ENCODE peak calls at places on chromosome 21, in ten cellular contexts. O is A549, T is psoas muscle, P is lower lobe of right lung, G is Peyer's patch, E is choroid plexus epithelial cell, L is IMR-90, F is pancreas, N is AG10803, H is bronchial epithelial cell. I is an unnamed sample.
A peak's percentile ranks its signal among the peaks of the same experiment; 100 is the strongest.

GRCh38 chr21:37367758-37368535 is 1.4 kb downstream of the DYRK1A start:
- DNase-seq in O (no peak), T (peak; percentile 74), P (peak; percentile 67), G (peak; percentile 58), E (peak; percentile 49), L (peak; percentile 35), F (peak; percentile 36), N (peak; percentile 50), H (no peak), I (peak; percentile 37)

GRCh38 chr21:24705201-24705600 is 902.1 kb downstream of the MRPL39 start:
- DNase-seq in O (no peak), T (no peak), P (no peak), G (no peak), E (no peak), L (no peak), F (no peak), N (no peak), H (no peak), I (no peak)

GRCh38 chr21:16608209-16608830 is 878.5 kb downstream of the USP25 start:
- DNase-seq in O (peak; percentile 27), T (no peak), P (no peak), G (no peak), E (peak; percentile 19), L (no peak), F (no peak), N (no peak), H (peak; percentile 34), I (no peak)

GRCh38 chr21:34835526-34835925 is 166.7 kb downstream of the CLIC6 start:
- DNase-seq in O (no peak), T (no peak), P (peak; percentile 63), G (no peak), E (peak; percentile 52), L (no peak), F (no peak), N (peak; percentile 85), H (no peak), I (peak; percentile 41)

GRCh38 chr21:27423073-27423472 is 456.2 kb upstream of the ADAMTS5 start:
- DNase-seq in O (no peak), T (peak; percentile 69), P (no peak), G (peak; percentile 65), E (peak; percentile 95), L (peak; percentile 95), F (no peak), N (peak; percentile 99), H (peak; percentile 36), I (peak; percentile 93)

GRCh38 chr21:34560609-34561008 is 48.6 kb upstream of the KCNE1 start:
- DNase-seq in O (no peak), T (no peak), P (no peak), G (no peak), E (no peak), L (no peak), F (no peak), N (no peak), H (no peak), I (no peak)

GRCh38 chr21:35282944-35283343 is 233.8 kb upstream of the RUNX1 start:
- DNase-seq in O (no peak), T (no peak), P (no peak), G (no peak), E (no peak), L (no peak), F (no peak), N (no peak), H (no peak), I (no peak)

GRCh38 chr21:26719750-26720149 is 125.5 kb downstream of the ADAMTS1 start:
- DNase-seq in O (no peak), T (peak; percentile 78), P (no peak), G (no peak), E (no peak), L (no peak), F (no peak), N (peak; percentile 17), H (no peak), I (peak; percentile 27)

GRCh38 chr21:35234725-35235124 is 185.6 kb upstream of the RUNX1 start:
- DNase-seq in O (no peak), T (no peak), P (no peak), G (no peak), E (peak; percentile 17), L (no peak), F (no peak), N (peak; percentile 80), H (no peak), I (peak; percentile 76)

GRCh38 chr21:36784942-36785341 is 86.0 kb downstream of the SIM2 start:
- DNase-seq in O (no peak), T (no peak), P (no peak), G (no peak), E (no peak), L (no peak), F (no peak), N (no peak), H (peak; percentile 58), I (no peak)

GRCh38 chr21:15993951-15994350 is 264.2 kb downstream of the USP25 start:
- DNase-seq in O (no peak), T (no peak), P (no peak), G (no peak), E (no peak), L (no peak), F (no peak), N (no peak), H (no peak), I (no peak)

DNA sequence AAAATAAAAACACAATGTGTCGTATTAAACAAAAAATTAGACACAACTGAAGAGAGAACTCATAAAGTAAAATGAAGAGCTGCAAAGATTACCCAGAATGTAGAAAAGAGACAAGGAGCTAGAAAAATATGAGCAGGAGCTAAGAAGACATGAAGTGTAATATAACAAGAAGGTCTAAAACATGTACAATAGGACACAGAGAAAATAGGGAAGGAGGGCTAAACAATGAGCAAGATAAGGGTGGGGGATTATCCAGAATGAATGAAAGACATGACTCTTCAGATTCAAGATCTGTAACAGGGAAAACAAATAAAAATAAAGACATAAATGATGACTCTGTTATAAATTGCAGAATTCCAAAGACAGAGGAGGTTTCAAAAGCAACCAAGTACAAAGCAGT is 38.3 kb downstream of the PRDM15 start:
- DNase-seq in O (no peak), T (no peak), P (no peak), G (no peak), E (no peak), L (no peak), F (no peak), N (no peak), H (no peak), I (no peak)
- TF ChIP-seq CTCF in O (no peak), T (no peak), P (no peak), G (no peak), E (no peak), L (no peak), F (no peak), N (no peak), H (no peak), I (no peak)

GRCh38 chr21:42764443-42764760 is 111.0 kb downstream of the PDE9A start:
- DNase-seq in O (no peak), T (no peak), P (peak; percentile 27), G (no peak), E (no peak), L (no peak), F (no peak), N (no peak), H (no peak), I (no peak)
- H3K4me3 ChIP-seq in O (no peak overlapping the region), T (no peak overlapping the region), P (no peak overlapping the region), G (no peak overlapping the region), E (no peak overlapping the region), L (no peak overlapping the region), F (no peak overlapping the region), N (no peak overlapping the region), H (no peak overlapping the region), I (no peak overlapping the region)

GRCh38 chr21:44818636-44819011 is 762 bp upstream of the SUMO3 start:
- DNase-seq in O (no peak), T (no peak), P (no peak), G (no peak), E (no peak), L (no peak), F (no peak), N (no peak), H (no peak), I (no peak)

GRCh38 chr21:44816761-44817505 is 929 bp downstream of the SUMO3 start:
- DNase-seq in O (no peak), T (no peak), P (no peak), G (no peak), E (no peak), L (no peak), F (peak; percentile 28), N (no peak), H (no peak), I (no peak)

GRCh38 chr21:44817506-44817880 is 369 bp downstream of the SUMO3 start:
- DNase-seq in O (peak; percentile 86), T (peak; percentile 97), P (peak; percentile 93), G (peak; percentile 95), E (peak; percentile 94), L (peak; percentile 88), F (peak; percentile 87), N (peak; percentile 85), H (peak; percentile 58), I (peak; percentile 87)

GRCh38 chr21:44819283-44820243 is 1.7 kb upstream of the SUMO3 start:
- DNase-seq in O (no peak), T (no peak), P (no peak), G (peak; percentile 42), E (no peak), L (no peak), F (no peak), N (no peak), H (no peak), I (no peak)

DNA sequence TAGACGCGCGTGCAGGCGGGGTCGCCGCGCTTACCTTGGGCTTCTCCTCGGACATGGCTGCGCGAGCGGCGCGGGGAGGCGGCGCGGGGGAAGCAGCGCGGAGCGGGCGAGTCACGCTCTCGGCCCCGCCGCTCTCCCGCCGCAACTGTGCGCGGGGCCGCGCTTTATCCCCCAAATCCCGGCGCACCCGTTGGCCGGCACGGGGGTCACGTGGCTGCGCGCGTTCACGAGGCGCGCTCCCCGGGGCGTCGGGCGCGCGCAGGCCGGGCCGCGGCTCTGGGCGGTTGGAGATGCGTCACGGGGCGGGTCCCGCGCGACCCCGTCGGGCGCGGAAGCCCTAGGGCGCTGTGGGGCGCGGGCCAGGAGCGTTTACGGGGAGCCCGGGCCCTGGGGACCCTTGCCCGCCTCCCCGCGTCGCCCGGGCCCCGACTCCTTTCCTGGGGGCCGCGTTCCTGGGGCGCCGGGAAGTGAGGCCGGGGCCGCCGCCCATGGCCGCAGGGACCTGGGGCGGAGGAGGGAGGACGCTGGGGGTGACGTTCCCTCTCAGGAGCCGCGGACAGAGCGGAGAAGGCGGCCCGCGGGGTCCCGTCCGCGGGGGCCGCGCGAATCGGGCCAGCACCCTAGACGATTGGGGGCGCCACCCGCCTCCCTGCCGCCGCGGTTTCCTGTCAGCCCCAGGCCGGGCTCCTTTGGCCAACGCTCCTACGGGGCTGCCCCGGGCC is at the start of gene SUMO3:
- DNase-seq in O (peak; percentile 74), T (peak; percentile 91), P (peak; percentile 87), G (peak; percentile 90), E (peak; percentile 83), L (peak; percentile 76), F (peak; percentile 76), N (peak; percentile 78), H (peak; percentile 31), I (peak; percentile 73)
- TF ChIP-seq CTCF in O (no peak), T (no peak), P (peak; percentile 4), G (no peak), E (no peak), L (no peak), F (no peak), N (no peak), H (no peak), I (no peak)

DNA sequence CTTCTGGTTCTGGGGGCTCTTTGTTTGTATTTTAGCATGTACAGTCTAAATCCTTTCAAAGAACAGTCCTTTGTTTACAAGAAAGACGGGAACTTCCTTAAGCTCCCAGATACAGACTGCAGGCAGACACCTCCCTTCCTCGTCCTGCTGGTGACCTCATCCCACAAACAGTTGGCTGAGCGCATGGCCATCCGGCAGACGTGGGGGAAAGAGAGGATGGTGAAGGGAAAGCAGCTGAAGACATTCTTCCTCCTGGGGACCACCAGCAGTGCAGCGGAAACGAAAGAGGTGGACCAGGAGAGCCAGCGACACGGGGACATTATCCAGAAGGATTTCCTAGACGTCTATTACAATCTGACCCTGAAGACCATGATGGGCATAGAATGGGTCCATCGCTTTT is 47.9 kb downstream of the B3GALT5 start:
- DNase-seq in O (peak; percentile 67), T (no peak), P (no peak), G (peak; percentile 57), E (peak; percentile 83), L (peak; percentile 83), F (peak; percentile 67), N (peak; percentile 81), H (peak; percentile 66), I (peak; percentile 84)
- H3K4me3 ChIP-seq in O (no peak overlapping the region), T (no peak overlapping the region), P (peak overlapping the region; percentile 24), G (no peak overlapping the region), E (no peak overlapping the region), L (no peak overlapping the region), F (no peak overlapping the region), N (peak overlapping the region; percentile 17), H (no peak overlapping the region), I (no peak overlapping the region)